ENCODE peak calls at places on chromosomes 2 and 18, in five cellular contexts. One of them, this sample, is unnamed.

GRCh38 chr2:221501210-221501882 is 70.8 kb downstream of the EPHA4 start:
- DNase-seq in activated T-helper 1 cell treated with Interleukin-2 at 50 U/mL for 16 hours: no peak
- DNase-seq in DMS153: no peak
- DNase-seq in nucleus accumbens: no peak
- DNase-seq in stimulated activated CD8-positive, alpha-beta memory T cell treated with anti-CD3 and anti-CD28 coated beads, Interleukin-15, amount 100 ng/mL, for 1 hour: no peak
- DNase-seq in this sample: no peak

GRCh38 chr2:1676913-1677832 is 67.1 kb downstream of the PXDN start:
- DNase-seq in DMS153: no peak
- DNase-seq in activated T-helper 1 cell treated with Interleukin-2 at 50 U/mL for 16 hours: no peak
- DNase-seq in stimulated activated CD8-positive, alpha-beta memory T cell treated with anti-CD3 and anti-CD28 coated beads, Interleukin-15, amount 100 ng/mL, for 1 hour: no peak
- DNase-seq in nucleus accumbens: no peak
- DNase-seq in this sample: no peak

GRCh38 chr2:54999182-54999581 is 51.1 kb downstream of the RTN4 start:
- DNase-seq in DMS153: no peak
- DNase-seq in stimulated activated CD8-positive, alpha-beta memory T cell treated with anti-CD3 and anti-CD28 coated beads, Interleukin-15, amount 100 ng/mL, for 1 hour: no peak
- DNase-seq in activated T-helper 1 cell treated with Interleukin-2 at 50 U/mL for 16 hours: no peak
- DNase-seq in nucleus accumbens: no peak
- DNase-seq in this sample: no peak

GRCh38 chr2:32450851-32451250 is 94.0 kb downstream of the BIRC6 start:
- DNase-seq in stimulated activated CD8-positive, alpha-beta memory T cell treated with anti-CD3 and anti-CD28 coated beads, Interleukin-15, amount 100 ng/mL, for 1 hour: no peak
- DNase-seq in activated T-helper 1 cell treated with Interleukin-2 at 50 U/mL for 16 hours: no peak
- DNase-seq in nucleus accumbens: no peak
- DNase-seq in DMS153: no peak
- DNase-seq in this sample: no peak

GRCh38 chr2:100239513-100240210 is 82.6 kb downstream of the LONRF2 start:
- DNase-seq in DMS153: no peak
- DNase-seq in activated T-helper 1 cell treated with Interleukin-2 at 50 U/mL for 16 hours: no peak
- DNase-seq in stimulated activated CD8-positive, alpha-beta memory T cell treated with anti-CD3 and anti-CD28 coated beads, Interleukin-15, amount 100 ng/mL, for 1 hour: no peak
- DNase-seq in nucleus accumbens: no peak
- DNase-seq in this sample: no peak

GRCh38 chr2:65300134-65300771 is 72.6 kb downstream of the ACTR2 start:
- DNase-seq in stimulated activated CD8-positive, alpha-beta memory T cell treated with anti-CD3 and anti-CD28 coated beads, Interleukin-15, amount 100 ng/mL, for 1 hour: no peak
- DNase-seq in activated T-helper 1 cell treated with Interleukin-2 at 50 U/mL for 16 hours: no peak
- DNase-seq in nucleus accumbens: peak
- DNase-seq in DMS153: no peak
- DNase-seq in this sample: no peak

GRCh38 chr18:53534695-53535094 is 689.8 kb downstream of the MBD2 start:
- DNase-seq in activated T-helper 1 cell treated with Interleukin-2 at 50 U/mL for 16 hours: no peak
- DNase-seq in nucleus accumbens: peak
- DNase-seq in DMS153: no peak
- DNase-seq in stimulated activated CD8-positive, alpha-beta memory T cell treated with anti-CD3 and anti-CD28 coated beads, Interleukin-15, amount 100 ng/mL, for 1 hour: no peak
- DNase-seq in this sample: no peak

GRCh38 chr2:220994841-220995240 is 577.3 kb downstream of the EPHA4 start:
- DNase-seq in DMS153: no peak
- DNase-seq in nucleus accumbens: no peak
- DNase-seq in activated T-helper 1 cell treated with Interleukin-2 at 50 U/mL for 16 hours: no peak
- DNase-seq in stimulated activated CD8-positive, alpha-beta memory T cell treated with anti-CD3 and anti-CD28 coated beads, Interleukin-15, amount 100 ng/mL, for 1 hour: no peak
- DNase-seq in this sample: no peak

GRCh38 chr18:31563778-31564177 is 27.9 kb upstream of the TTR start:
- DNase-seq in stimulated activated CD8-positive, alpha-beta memory T cell treated with anti-CD3 and anti-CD28 coated beads, Interleukin-15, amount 100 ng/mL, for 1 hour: no peak
- DNase-seq in nucleus accumbens: no peak
- DNase-seq in DMS153: no peak
- DNase-seq in activated T-helper 1 cell treated with Interleukin-2 at 50 U/mL for 16 hours: no peak
- DNase-seq in this sample: no peak

GRCh38 chr2:202353430-202353829 is 22.7 kb upstream of the BMPR2 start:
- DNase-seq in activated T-helper 1 cell treated with Interleukin-2 at 50 U/mL for 16 hours: no peak
- DNase-seq in stimulated activated CD8-positive, alpha-beta memory T cell treated with anti-CD3 and anti-CD28 coated beads, Interleukin-15, amount 100 ng/mL, for 1 hour: no peak
- DNase-seq in nucleus accumbens: no peak
- DNase-seq in DMS153: no peak
- DNase-seq in this sample: no peak

GRCh38 chr2:191877875-191878274 is 31.0 kb upstream of the CAVIN2 start:
- DNase-seq in nucleus accumbens: no peak
- DNase-seq in DMS153: no peak
- DNase-seq in stimulated activated CD8-positive, alpha-beta memory T cell treated with anti-CD3 and anti-CD28 coated beads, Interleukin-15, amount 100 ng/mL, for 1 hour: no peak
- DNase-seq in activated T-helper 1 cell treated with Interleukin-2 at 50 U/mL for 16 hours: no peak
- DNase-seq in this sample: no peak

GRCh38 chr2:40953341-40953740 is 501.5 kb upstream of the SLC8A1 start:
- DNase-seq in nucleus accumbens: no peak
- DNase-seq in activated T-helper 1 cell treated with Interleukin-2 at 50 U/mL for 16 hours: no peak
- DNase-seq in stimulated activated CD8-positive, alpha-beta memory T cell treated with anti-CD3 and anti-CD28 coated beads, Interleukin-15, amount 100 ng/mL, for 1 hour: no peak
- DNase-seq in DMS153: no peak
- DNase-seq in this sample: no peak

GRCh38 chr2:230472619-230473018 is 56.6 kb downstream of the SP100 start:
- DNase-seq in stimulated activated CD8-positive, alpha-beta memory T cell treated with anti-CD3 and anti-CD28 coated beads, Interleukin-15, amount 100 ng/mL, for 1 hour: no peak
- DNase-seq in activated T-helper 1 cell treated with Interleukin-2 at 50 U/mL for 16 hours: no peak
- DNase-seq in DMS153: no peak
- DNase-seq in nucleus accumbens: no peak
- DNase-seq in this sample: no peak

GRCh38 chr2:46367286-46367685 is 70.1 kb downstream of the EPAS1 start:
- DNase-seq in DMS153: no peak
- DNase-seq in activated T-helper 1 cell treated with Interleukin-2 at 50 U/mL for 16 hours: no peak
- DNase-seq in nucleus accumbens: peak
- DNase-seq in stimulated activated CD8-positive, alpha-beta memory T cell treated with anti-CD3 and anti-CD28 coated beads, Interleukin-15, amount 100 ng/mL, for 1 hour: no peak
- DNase-seq in this sample: no peak

GRCh38 chr2:35293261-35293660 is 1062.3 kb upstream of the CRIM1 start:
- DNase-seq in DMS153: no peak
- DNase-seq in stimulated activated CD8-positive, alpha-beta memory T cell treated with anti-CD3 and anti-CD28 coated beads, Interleukin-15, amount 100 ng/mL, for 1 hour: no peak
- DNase-seq in nucleus accumbens: no peak
- DNase-seq in activated T-helper 1 cell treated with Interleukin-2 at 50 U/mL for 16 hours: no peak
- DNase-seq in this sample: no peak

GRCh38 chr18:77047803-77048419 is 84.7 kb downstream of the MBP start:
- DNase-seq in nucleus accumbens: no peak
- DNase-seq in stimulated activated CD8-positive, alpha-beta memory T cell treated with anti-CD3 and anti-CD28 coated beads, Interleukin-15, amount 100 ng/mL, for 1 hour: no peak
- DNase-seq in DMS153: no peak
- DNase-seq in activated T-helper 1 cell treated with Interleukin-2 at 50 U/mL for 16 hours: no peak
- DNase-seq in this sample: no peak

GRCh38 chr18:58208207-58208944 is 164.3 kb downstream of the NEDD4L start:
- DNase-seq in activated T-helper 1 cell treated with Interleukin-2 at 50 U/mL for 16 hours: no peak
- DNase-seq in DMS153: no peak
- DNase-seq in stimulated activated CD8-positive, alpha-beta memory T cell treated with anti-CD3 and anti-CD28 coated beads, Interleukin-15, amount 100 ng/mL, for 1 hour: no peak
- DNase-seq in nucleus accumbens: no peak
- DNase-seq in this sample: no peak

GRCh38 chr2:197873293-197873701 is 68.9 kb downstream of the PLCL1 start:
- DNase-seq in nucleus accumbens: no peak
- DNase-seq in stimulated activated CD8-positive, alpha-beta memory T cell treated with anti-CD3 and anti-CD28 coated beads, Interleukin-15, amount 100 ng/mL, for 1 hour: no peak
- DNase-seq in activated T-helper 1 cell treated with Interleukin-2 at 50 U/mL for 16 hours: no peak
- DNase-seq in DMS153: no peak
- DNase-seq in this sample: no peak

GRCh38 chr2:239803102-239803763 is 221.9 kb downstream of the NDUFA10 start:
- DNase-seq in stimulated activated CD8-positive, alpha-beta memory T cell treated with anti-CD3 and anti-CD28 coated beads, Interleukin-15, amount 100 ng/mL, for 1 hour: no peak
- DNase-seq in nucleus accumbens: no peak
- DNase-seq in DMS153: no peak
- DNase-seq in activated T-helper 1 cell treated with Interleukin-2 at 50 U/mL for 16 hours: no peak
- DNase-seq in this sample: no peak

GRCh38 chr18:23453657-23454011 is 547 bp downstream of the RIOK3 start:
- DNase-seq in stimulated activated CD8-positive, alpha-beta memory T cell treated with anti-CD3 and anti-CD28 coated beads, Interleukin-15, amount 100 ng/mL, for 1 hour: no peak
- DNase-seq in nucleus accumbens: no peak
- DNase-seq in activated T-helper 1 cell treated with Interleukin-2 at 50 U/mL for 16 hours: no peak
- DNase-seq in DMS153: no peak
- DNase-seq in this sample: no peak

GRCh38 chr2:39024833-39025232 is 96.0 kb downstream of the SOS1 start:
- DNase-seq in nucleus accumbens: no peak
- DNase-seq in DMS153: no peak
- DNase-seq in stimulated activated CD8-positive, alpha-beta memory T cell treated with anti-CD3 and anti-CD28 coated beads, Interleukin-15, amount 100 ng/mL, for 1 hour: no peak
- DNase-seq in activated T-helper 1 cell treated with Interleukin-2 at 50 U/mL for 16 hours: no peak
- DNase-seq in this sample: no peak

GRCh38 chr18:8358066-8358795 is 251.0 kb upstream of the RAB12 start:
- DNase-seq in stimulated activated CD8-positive, alpha-beta memory T cell treated with anti-CD3 and anti-CD28 coated beads, Interleukin-15, amount 100 ng/mL, for 1 hour: no peak
- DNase-seq in nucleus accumbens: no peak
- DNase-seq in activated T-helper 1 cell treated with Interleukin-2 at 50 U/mL for 16 hours: no peak
- DNase-seq in DMS153: no peak
- DNase-seq in this sample: no peak

GRCh38 chr2:3079466-3079865 is 298.2 kb downstream of the EIPR1 start:
- DNase-seq in nucleus accumbens: no peak
- DNase-seq in DMS153: no peak
- DNase-seq in activated T-helper 1 cell treated with Interleukin-2 at 50 U/mL for 16 hours: no peak
- DNase-seq in stimulated activated CD8-positive, alpha-beta memory T cell treated with anti-CD3 and anti-CD28 coated beads, Interleukin-15, amount 100 ng/mL, for 1 hour: no peak
- DNase-seq in this sample: no peak

GRCh38 chr2:236162804-236163482 is 5.2 kb downstream of the GBX2 start:
- DNase-seq in DMS153: no peak
- DNase-seq in stimulated activated CD8-positive, alpha-beta memory T cell treated with anti-CD3 and anti-CD28 coated beads, Interleukin-15, amount 100 ng/mL, for 1 hour: no peak
- DNase-seq in nucleus accumbens: no peak
- DNase-seq in activated T-helper 1 cell treated with Interleukin-2 at 50 U/mL for 16 hours: no peak
- DNase-seq in this sample: no peak

GRCh38 chr18:49052891-49053644 is 102.3 kb upstream of the SMAD7 start:
- DNase-seq in nucleus accumbens: no peak
- DNase-seq in stimulated activated CD8-positive, alpha-beta memory T cell treated with anti-CD3 and anti-CD28 coated beads, Interleukin-15, amount 100 ng/mL, for 1 hour: peak
- DNase-seq in DMS153: no peak
- DNase-seq in activated T-helper 1 cell treated with Interleukin-2 at 50 U/mL for 16 hours: no peak
- DNase-seq in this sample: no peak

GRCh38 chr2:152585830-152586484 is 131.3 kb downstream of the PRPF40A start:
- DNase-seq in nucleus accumbens: no peak
- DNase-seq in stimulated activated CD8-positive, alpha-beta memory T cell treated with anti-CD3 and anti-CD28 coated beads, Interleukin-15, amount 100 ng/mL, for 1 hour: no peak
- DNase-seq in activated T-helper 1 cell treated with Interleukin-2 at 50 U/mL for 16 hours: no peak
- DNase-seq in DMS153: no peak
- DNase-seq in this sample: no peak

GRCh38 chr2:24824966-24825882 is 32.0 kb downstream of the CENPO start:
- DNase-seq in activated T-helper 1 cell treated with Interleukin-2 at 50 U/mL for 16 hours: no peak
- DNase-seq in nucleus accumbens: no peak
- DNase-seq in DMS153: no peak
- DNase-seq in stimulated activated CD8-positive, alpha-beta memory T cell treated with anti-CD3 and anti-CD28 coated beads, Interleukin-15, amount 100 ng/mL, for 1 hour: no peak
- DNase-seq in this sample: no peak

This sample was measured in NCI-H748 treated with DMSO at 0.1 percent for 48 hours.